ENCODE peak calls at places on chromosomes 4 and X, in eight cellular contexts. L is mesothelial cell of epicardium; K is psoas muscle; V is CD8-positive, alpha-beta T cell; N is endodermal cell; O is RWPE1; Q is glutamatergic neuron; A is CD4-positive, alpha-beta T cell. W is an unnamed sample.

GRCh38 chr4:82744284-82744963 is 54.2 kb downstream of the SCD5 start:
- DNase-seq in L (no peak), K (no peak), V (no peak), N (no peak), O (peak), Q (no peak), A (no peak), W (no peak)

GRCh38 chr4:181416966-181417365 is 826.2 kb upstream of the TENM3 start:
- DNase-seq in L (no peak), K (no peak), V (no peak), N (no peak), O (no peak), Q (no peak), A (no peak), W (no peak)

GRCh38 chr4:74364649-74365491 is at the start of gene EREG:
- DNase-seq in L (peak), K (peak), V (no peak), N (peak), O (peak), Q (peak), A (no peak), W (peak)

GRCh38 chrX:80808854-80809493 is 703 bp downstream of the BRWD3 start:
- DNase-seq in L (no peak), K (no peak), V (peak), N (peak), O (peak), Q (peak), A (peak), W (peak)

GRCh38 chr4:6951880-6952381 is 42.3 kb downstream of the TBC1D14 start:
- DNase-seq in L (no peak), K (no peak), V (no peak), N (peak), O (no peak), Q (no peak), A (no peak), W (no peak)

GRCh38 chr4:110540606-110541440 is 64.9 kb downstream of the ENPEP start:
- DNase-seq in L (no peak), K (no peak), V (no peak), N (no peak), O (peak), Q (no peak), A (no peak), W (no peak)

GRCh38 chr4:82799006-82799881 is 648 bp upstream of the SCD5 start:
- DNase-seq in L (no peak), K (no peak), V (no peak), N (peak), O (no peak), Q (peak), A (no peak), W (peak)

GRCh38 chrX:46587158-46587557 is 13.6 kb downstream of the CHST7 start:
- DNase-seq in L (no peak), K (no peak), V (no peak), N (no peak), O (no peak), Q (no peak), A (no peak), W (no peak)

GRCh38 chrX:39736219-39737211 is 361.2 kb downstream of the BCOR start:
- DNase-seq in L (no peak), K (peak), V (no peak), N (no peak), O (peak), Q (no peak), A (no peak), W (no peak)

GRCh38 chr4:43682551-43682950 is 766.1 kb downstream of the KCTD8 start:
- DNase-seq in L (no peak), K (no peak), V (no peak), N (no peak), O (no peak), Q (no peak), A (no peak), W (no peak)

GRCh38 chrX:97057349-97057909 is 173.7 kb downstream of the RPA4 start:
- DNase-seq in L (no peak), K (no peak), V (no peak), N (no peak), O (no peak), Q (no peak), A (no peak), W (no peak)

GRCh38 chr4:6917445-6918241 is 8.0 kb downstream of the TBC1D14 start:
- DNase-seq in L (peak), K (peak), V (no peak), N (peak), O (no peak), Q (peak), A (no peak), W (peak)

GRCh38 chrX:48989483-48989882 is 12.6 kb downstream of the GRIPAP1 start:
- DNase-seq in L (no peak), K (no peak), V (no peak), N (no peak), O (no peak), Q (no peak), A (no peak), W (no peak)

GRCh38 chr4:183823394-183823793 is 81.7 kb upstream of the STOX2 start:
- DNase-seq in L (no peak), K (peak), V (no peak), N (no peak), O (peak), Q (no peak), A (no peak), W (no peak)

GRCh38 chrX:8349816-8350544 is 114.7 kb upstream of the VCX3B start:
- DNase-seq in L (no peak), K (no peak), V (no peak), N (no peak), O (no peak), Q (no peak), A (no peak), W (no peak)

GRCh38 chrX:55056820-55057690 is 17.8 kb upstream of the PAGE2B start:
- DNase-seq in L (no peak), K (no peak), V (no peak), N (no peak), O (no peak), Q (no peak), A (peak), W (no peak)

GRCh38 chrX:101550362-101550761 is at the start of gene ARMCX1:
- DNase-seq in L (peak), K (peak), V (no peak), N (peak), O (peak), Q (peak), A (no peak), W (peak)

GRCh38 chr4:3845744-3846429 is 79.7 kb downstream of the ADRA2C start:
- DNase-seq in L (no peak), K (no peak), V (no peak), N (no peak), O (no peak), Q (no peak), A (no peak), W (no peak)

GRCh38 chrX:57680160-57680559 is at the start of gene NLRP2B:
- DNase-seq in L (no peak), K (no peak), V (no peak), N (no peak), O (no peak), Q (no peak), A (no peak), W (no peak)

GRCh38 chr4:52572936-52573485 is 86.1 kb downstream of the USP46 start:
- DNase-seq in L (no peak), K (no peak), V (no peak), N (no peak), O (peak), Q (no peak), A (no peak), W (no peak)

GRCh38 chr4:141636771-141637460 is 533 bp downstream of the IL15 start:
- DNase-seq in L (peak), K (peak), V (no peak), N (peak), O (peak), Q (peak), A (no peak), W (peak)

GRCh38 chr4:11268149-11268548 is 160.5 kb downstream of the HS3ST1 start:
- DNase-seq in L (no peak), K (no peak), V (no peak), N (no peak), O (no peak), Q (no peak), A (no peak), W (no peak)

GRCh38 chr4:56828784-56829535 is 7.5 kb upstream of the SPINK2 start:
- DNase-seq in L (no peak), K (no peak), V (no peak), N (no peak), O (no peak), Q (no peak), A (no peak), W (no peak)

GRCh38 chr4:139910106-139910505 is 243.9 kb downstream of the MAML3 start:
- DNase-seq in L (no peak), K (no peak), V (no peak), N (no peak), O (no peak), Q (no peak), A (no peak), W (no peak)

GRCh38 chr4:139745111-139745639 is 79.6 kb downstream of the MGST2 start:
- DNase-seq in L (no peak), K (no peak), V (no peak), N (peak), O (no peak), Q (no peak), A (no peak), W (no peak)

GRCh38 chr4:8763966-8764901 is 107.4 kb downstream of the HMX1 start:
- DNase-seq in L (no peak), K (no peak), V (no peak), N (peak), O (no peak), Q (peak), A (no peak), W (no peak)

GRCh38 chrX:4240541-4241194 is 527.2 kb upstream of the PRKX start:
- DNase-seq in L (no peak), K (no peak), V (no peak), N (no peak), O (no peak), Q (no peak), A (no peak), W (no peak)

GRCh38 chrX:1534321-1535168 is 2.4 kb downstream of the P2RY8 start:
- DNase-seq in L (no peak), K (no peak), V (peak), N (peak), O (no peak), Q (no peak), A (no peak), W (peak)

GRCh38 chr4:188918787-188919186 is 779.5 kb downstream of the TRIML1 start:
- DNase-seq in L (no peak), K (no peak), V (no peak), N (no peak), O (no peak), Q (no peak), A (no peak), W (no peak)

GRCh38 chr4:99915449-99915848 is 21.2 kb upstream of the LAMTOR3 start:
- DNase-seq in L (no peak), K (no peak), V (no peak), N (no peak), O (no peak), Q (no peak), A (no peak), W (no peak)

GRCh38 chr4:173917255-173917960 is 366.1 kb downstream of the FBXO8 start:
- DNase-seq in L (no peak), K (no peak), V (no peak), N (no peak), O (no peak), Q (no peak), A (no peak), W (no peak)

GRCh38 chr4:84887824-84888223 is 78.7 kb downstream of the WDFY3 start:
- DNase-seq in L (no peak), K (no peak), V (no peak), N (no peak), O (no peak), Q (no peak), A (no peak), W (no peak)

GRCh38 chrX:37958493-37959211 is 47.7 kb upstream of the SYTL5 start:
- DNase-seq in L (no peak), K (no peak), V (no peak), N (no peak), O (no peak), Q (no peak), A (no peak), W (peak)

GRCh38 chr4:89915937-89916336 is 21.3 kb downstream of the MMRN1 start:
- DNase-seq in L (no peak), K (no peak), V (no peak), N (no peak), O (no peak), Q (no peak), A (no peak), W (no peak)

GRCh38 chrX:8027876-8028275 is 100.7 kb upstream of the PNPLA4 start:
- DNase-seq in L (no peak), K (no peak), V (no peak), N (no peak), O (no peak), Q (no peak), A (no peak), W (no peak)

GRCh38 chr4:127048371-127049085 is 584.2 kb upstream of the INTU start:
- DNase-seq in L (no peak), K (no peak), V (no peak), N (no peak), O (no peak), Q (no peak), A (no peak), W (no peak)

DNA sequence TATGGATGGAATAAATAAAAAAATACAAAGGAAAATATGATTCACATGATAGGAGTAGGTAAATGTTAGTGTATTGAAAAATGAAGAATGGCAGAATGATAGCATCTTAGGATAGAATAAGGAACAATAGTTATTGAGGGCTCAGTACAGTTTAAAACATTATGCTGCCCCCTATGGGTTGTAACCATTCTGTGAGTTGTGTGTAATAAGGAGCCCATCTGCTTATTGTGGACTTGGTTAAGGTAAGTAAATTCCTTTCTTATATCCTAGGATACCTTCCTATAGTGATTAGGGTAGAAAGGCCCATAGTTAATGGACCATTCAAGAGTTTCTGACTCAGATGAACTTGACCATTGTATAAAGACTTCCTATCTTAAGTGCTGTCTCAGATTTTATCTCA is 195.8 kb downstream of the PDHA2 start:
- DNase-seq in L (no peak), K (no peak), V (no peak), N (no peak), O (no peak), Q (no peak), A (no peak), W (no peak)
- TF ChIP-seq CTCF in L (no peak), K (no peak), V (no peak), N (peak), O (no peak), Q (peak), A (no peak), W (peak)

DNA sequence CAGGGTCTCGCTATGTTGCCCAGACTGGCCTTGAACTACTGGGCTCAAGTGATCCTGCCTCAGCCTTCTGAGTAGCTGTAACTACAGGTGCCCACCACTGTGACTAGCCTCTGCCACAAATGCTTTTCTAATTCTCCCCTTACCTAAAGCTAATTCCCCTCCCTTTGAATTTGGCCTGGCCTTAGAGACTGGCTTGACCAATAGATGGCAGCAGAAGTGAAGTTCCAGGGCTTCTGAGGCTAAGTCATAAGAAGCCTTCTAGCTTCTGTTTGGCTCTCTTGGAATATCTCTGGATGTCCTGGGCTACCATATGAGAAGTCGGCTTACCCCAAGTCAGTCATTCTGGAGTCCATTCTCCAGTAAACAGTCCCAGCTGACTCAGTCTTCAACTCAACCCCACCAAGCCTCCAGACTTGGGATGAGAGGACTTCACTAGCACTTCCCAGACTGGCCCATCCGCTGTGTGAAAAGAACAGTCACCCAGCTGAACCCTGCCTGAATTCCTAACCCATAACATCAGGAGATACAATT is 61.0 kb downstream of the HPRT1 start:
- DNase-seq in L (no peak), K (no peak), V (no peak), N (peak), O (peak), Q (peak), A (no peak), W (peak)
- TF ChIP-seq CTCF in L (no peak), K (peak), V (no peak), N (peak), O (peak), Q (peak), A (no peak), W (peak)

GRCh38 chr4:142660728-142661127 is 185.4 kb downstream of the INPP4B start:
- DNase-seq in L (no peak), K (no peak), V (no peak), N (peak), O (no peak), Q (no peak), A (no peak), W (no peak)
- TF ChIP-seq CTCF in L (no peak), K (no peak), V (no peak), N (peak), O (no peak), Q (no peak), A (no peak), W (no peak)

DNA sequence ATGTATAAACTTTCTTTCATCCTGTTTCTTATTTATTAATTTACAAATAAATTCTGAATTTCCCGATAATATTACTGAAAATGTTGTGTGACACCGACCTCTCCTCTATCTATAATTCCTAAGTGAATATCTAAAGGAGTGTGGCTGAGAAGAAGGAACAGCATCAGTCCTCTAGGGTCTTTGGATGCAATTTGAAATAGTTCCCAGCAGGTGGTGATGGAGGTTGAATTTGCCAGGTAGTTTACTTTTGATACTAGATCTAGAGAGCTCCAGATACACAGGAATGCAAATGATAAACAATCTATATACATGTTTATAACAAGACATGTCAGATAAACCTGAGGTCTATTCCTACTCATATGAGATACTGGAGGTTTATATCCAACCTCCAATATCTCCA is 305.4 kb downstream of the PCDH18 start:
- DNase-seq in L (no peak), K (no peak), V (no peak), N (no peak), O (peak), Q (no peak), A (no peak), W (no peak)
- TF ChIP-seq CTCF in L (peak), K (no peak), V (no peak), N (peak), O (no peak), Q (peak), A (no peak), W (peak)

GRCh38 chr4:137283737-137284136 is 248.6 kb downstream of the PCDH18 start:
- DNase-seq in L (no peak), K (no peak), V (no peak), N (no peak), O (peak), Q (no peak), A (no peak), W (no peak)
- TF ChIP-seq CTCF in L (no peak), K (no peak), V (no peak), N (peak), O (peak), Q (no peak), A (no peak), W (no peak)

GRCh38 chr4:22434895-22435294 is 81.0 kb downstream of the ADGRA3 start:
- DNase-seq in L (no peak), K (no peak), V (no peak), N (peak), O (peak), Q (peak), A (no peak), W (peak)
- TF ChIP-seq CTCF in L (no peak), K (peak), V (no peak), N (peak), O (no peak), Q (no peak), A (no peak), W (peak)

GRCh38 chrX:108199041-108199440 is 107.5 kb downstream of the ATG4A start:
- DNase-seq in L (no peak), K (no peak), V (no peak), N (no peak), O (no peak), Q (no peak), A (no peak), W (no peak)

GRCh38 chrX:108198420-108198819 is 106.8 kb downstream of the ATG4A start:
- DNase-seq in L (no peak), K (no peak), V (no peak), N (no peak), O (no peak), Q (no peak), A (no peak), W (no peak)

GRCh38 chrX:108203540-108203939 is 112.0 kb downstream of the ATG4A start:
- DNase-seq in L (no peak), K (no peak), V (no peak), N (no peak), O (no peak), Q (no peak), A (no peak), W (no peak)

GRCh38 chrX:108199691-108200090 is 108.1 kb downstream of the ATG4A start:
- DNase-seq in L (no peak), K (no peak), V (no peak), N (peak), O (peak), Q (peak), A (no peak), W (peak)
- TF ChIP-seq CTCF in L (peak), K (peak), V (no peak), N (peak), O (peak), Q (peak), A (no peak), W (peak)